ENCODE peak calls at places on chromosomes 13 and 19, in four cellular contexts. F is WTC11, X is HepG2, E is K562. D is an unnamed sample.

GRCh38 chr19:29866011-29866410 is 54.2 kb downstream of the CCNE1 start:
- DNase-seq in X (no peak), F (no peak), E (no peak), D (no peak)

GRCh38 chr13:24355103-24355502 is 45.7 kb downstream of the C1QTNF9 start:
- DNase-seq in E (no peak), F (no peak), X (no peak), D (no peak)

GRCh38 chr19:38384209-38385027 is 3.4 kb downstream of the GGN start:
- DNase-seq in F (peak), X (peak), E (peak), D (peak)

GRCh38 chr19:19040417-19040816 is 7.0 kb downstream of the ARMC6 start:
- DNase-seq in F (no peak), E (no peak), X (peak), D (no peak)

GRCh38 chr19:6589711-6590457 is 1.1 kb downstream of the CD70 start:
- DNase-seq in X (no peak), F (no peak), E (no peak), D (no peak)

GRCh38 chr19:4120531-4120930 is 3.4 kb downstream of the MAP2K2 start:
- DNase-seq in E (no peak), F (no peak), X (no peak), D (no peak)

GRCh38 chr13:59674616-59675015 is 489.1 kb downstream of the DIAPH3 start:
- DNase-seq in E (no peak), F (no peak), X (no peak), D (no peak)

GRCh38 chr19:2315818-2316353 is 7.9 kb upstream of the LINGO3 start:
- DNase-seq in X (peak), E (peak), F (peak), D (no peak)

GRCh38 chr13:44155422-44156293 is 218.0 kb upstream of the SERP2 start:
- DNase-seq in X (no peak), F (peak), E (no peak), D (peak)

GRCh38 chr19:53037101-53038097 is 7.1 kb upstream of the ERVV-2 start:
- DNase-seq in X (no peak), E (peak), F (peak), D (no peak)

GRCh38 chr19:21611659-21612402 is 106.4 kb downstream of the ZNF429 start:
- DNase-seq in F (no peak), X (no peak), E (peak), D (no peak)

DNA sequence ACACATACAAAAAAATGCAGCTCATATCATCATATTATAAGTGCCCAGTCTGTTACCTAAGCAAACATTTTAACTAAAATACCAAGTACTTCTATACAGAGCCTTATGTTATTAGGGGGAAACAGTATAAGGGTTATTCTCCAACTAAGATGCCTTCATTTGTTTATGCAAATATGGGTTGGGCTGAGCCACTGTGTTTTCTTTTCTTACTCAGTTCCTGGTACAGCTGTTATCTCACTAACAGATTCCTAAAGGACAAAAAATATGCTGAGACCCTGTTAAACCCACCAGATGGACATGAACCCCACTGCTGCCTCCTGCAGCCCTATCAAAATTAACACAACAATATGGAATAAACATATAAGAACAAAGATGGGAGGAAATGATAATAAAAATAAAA is 34.5 kb upstream of the SMAD9 start:
- DNase-seq in F (no peak), E (no peak), X (no peak), D (no peak)
- TF ChIP-seq SP1 in F (no peak), E (no peak), X (no peak), D (no peak)

GRCh38 chr19:31325342-31325741 is 23.9 kb downstream of the TSHZ3 start:
- DNase-seq in E (no peak), F (no peak), X (no peak), D (no peak)

GRCh38 chr19:31328238-31328637 is 21.0 kb downstream of the TSHZ3 start:
- DNase-seq in X (no peak), F (no peak), E (no peak), D (no peak)

GRCh38 chr19:31330237-31330636 is 19.0 kb downstream of the TSHZ3 start:
- DNase-seq in F (no peak), X (no peak), E (no peak), D (no peak)

GRCh38 chr19:31329819-31330218 is 19.4 kb downstream of the TSHZ3 start:
- DNase-seq in X (no peak), E (no peak), F (no peak), D (no peak)

GRCh38 chr19:31326329-31327028 is 22.8 kb downstream of the TSHZ3 start:
- DNase-seq in E (no peak), F (no peak), X (no peak), D (no peak)
- TF ChIP-seq ELF4 in E (no peak), F (no peak), X (no peak), D (no peak)

DNA sequence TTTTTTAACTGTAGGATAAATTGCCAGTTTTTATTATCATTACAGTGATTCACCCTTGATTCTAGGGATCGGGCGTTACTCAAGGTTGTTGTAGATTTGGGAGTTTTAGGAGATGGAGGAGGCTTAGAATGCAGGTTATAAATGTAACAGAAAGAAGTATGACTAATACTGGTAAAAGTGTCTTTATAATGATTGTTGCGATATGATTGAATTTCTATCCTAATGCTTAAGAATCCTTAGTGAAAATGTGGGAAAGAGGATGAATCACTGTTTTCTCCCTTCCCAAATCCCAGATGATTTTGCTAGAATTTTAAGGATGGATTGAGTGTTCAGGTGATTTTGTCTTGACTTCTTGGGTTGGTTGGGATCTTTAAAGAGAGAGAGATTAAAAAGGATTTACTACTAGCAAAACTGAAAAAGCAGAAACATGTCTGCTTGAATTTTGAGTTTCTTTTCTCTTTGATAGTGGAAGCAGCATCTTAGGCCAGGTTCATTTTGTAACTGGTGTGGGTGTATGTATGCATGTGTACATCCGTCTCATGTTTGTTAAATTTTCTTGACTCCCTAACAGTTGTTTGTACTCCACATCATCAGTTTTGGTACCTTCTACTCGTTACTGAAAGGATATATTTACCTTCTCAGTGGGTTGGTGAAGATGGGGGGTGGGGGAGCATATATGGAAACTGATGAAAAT is 25.9 kb downstream of the ARHGAP35 start:
- DNase-seq in X (no peak), F (no peak), E (no peak), D (no peak)
- TF ChIP-seq SP1 in X (no peak), F (no peak), E (no peak), D (no peak)

GRCh38 chr13:104586010-104586746 is 1520.0 kb upstream of the SLC10A2 start:
- DNase-seq in F (no peak), E (no peak), X (no peak), D (peak)
- TF ChIP-seq ELF4 in F (no peak), E (no peak), X (no peak), D (no peak)

GRCh38 chr13:112868308-112868707 is 100.7 kb upstream of the MCF2L start:
- DNase-seq in E (no peak), X (no peak), F (no peak), D (no peak)
- TF ChIP-seq SP1 in E (no peak), X (no peak), F (no peak), D (no peak)

DNA sequence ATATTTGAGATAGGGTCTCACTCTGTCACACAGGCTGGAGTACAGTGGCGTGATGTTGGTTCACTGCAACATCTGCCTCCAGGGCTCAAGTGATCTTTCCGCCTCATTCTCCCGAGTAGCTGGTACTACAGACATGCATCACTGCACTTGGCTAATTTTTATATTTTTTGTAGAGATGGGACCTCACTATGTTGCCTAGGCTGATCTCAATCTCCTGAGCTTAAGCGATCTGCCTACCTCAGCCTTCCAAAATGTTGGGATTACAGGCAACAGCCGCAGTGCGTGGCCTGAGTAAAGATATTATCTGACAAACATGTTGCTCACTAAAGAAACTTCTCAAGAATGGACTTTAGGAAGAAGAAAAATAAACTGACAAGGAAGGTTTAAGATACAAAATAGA is 125.4 kb upstream of the ABCC4 start:
- DNase-seq in X (no peak), F (no peak), E (no peak), D (no peak)
- TF ChIP-seq ELF4 in X (no peak), F (no peak), E (no peak), D (no peak)

GRCh38 chr19:10720607-10721125 is 2.8 kb downstream of the DNM2 start:
- DNase-seq in X (no peak), E (no peak), F (no peak), D (no peak)

GRCh38 chr19:10726268-10726667 is 8.4 kb downstream of the DNM2 start:
- DNase-seq in E (no peak), F (no peak), X (no peak), D (no peak)

GRCh38 chr19:10725415-10725814 is 7.5 kb downstream of the DNM2 start:
- DNase-seq in X (no peak), E (no peak), F (no peak), D (no peak)

GRCh38 chr19:10727599-10728250 is 9.8 kb downstream of the DNM2 start:
- DNase-seq in E (no peak), F (no peak), X (no peak), D (no peak)

GRCh38 chr19:10724573-10725071 is 6.7 kb downstream of the DNM2 start:
- DNase-seq in E (no peak), F (no peak), X (no peak), D (no peak)
- TF ChIP-seq SP1 in E (no peak), F (no peak), X (no peak), D (no peak)

D was measured in HEK293T.